ENCODE peak calls at places on chromosomes 5 and 9, in five cellular contexts. J, P, H, A and Y are unnamed samples.

GRCh38 chr5:138737494-138738265 is 15.5 kb upstream of the CTNNA1 start:
- DNase-seq in A (no peak), H (no peak), J (no peak), P (no peak), Y (no peak)

GRCh38 chr5:116557669-116558271 is 16.9 kb downstream of the SEMA6A start:
- DNase-seq in H (no peak), P (no peak), A (no peak), J (no peak), Y (no peak)

GRCh38 chr5:107779472-107779871 is 108.7 kb upstream of the EFNA5 start:
- DNase-seq in J (no peak), H (no peak), A (no peak), P (no peak), Y (no peak)

GRCh38 chr5:378976-379742 is 57.6 kb downstream of the AHRR start:
- DNase-seq in A (peak; percentile 40), J (no peak), H (no peak), P (no peak), Y (no peak)

GRCh38 chr9:89278997-89279739 is 31.8 kb upstream of the CKS2 start:
- DNase-seq in H (no peak), A (no peak), P (no peak), J (peak; percentile 23), Y (no peak)

GRCh38 chr9:23563497-23563896 is 262.5 kb downstream of the ELAVL2 start:
- DNase-seq in J (no peak), H (no peak), P (no peak), A (no peak), Y (no peak)

GRCh38 chr5:134851307-134851923 is 5.6 kb downstream of the C5orf24 start:
- DNase-seq in A (no peak), P (no peak), H (no peak), J (no peak), Y (no peak)

GRCh38 chr9:37421914-37422288 is 595 bp upstream of the GRHPR start:
- DNase-seq in A (no peak), J (no peak), H (peak; percentile 66), P (no peak), Y (peak; percentile 71)

GRCh38 chr5:65076251-65076869 is 307.6 kb downstream of the CWC27 start:
- DNase-seq in A (no peak), P (no peak), H (no peak), J (peak; percentile 75), Y (peak; percentile 65)

GRCh38 chr9:83132768-83133167 is 69.8 kb upstream of the RASEF start:
- DNase-seq in P (no peak), J (no peak), H (no peak), A (no peak), Y (no peak)

GRCh38 chr9:125683486-125683885 is 23.5 kb downstream of the MAPKAP1 start:
- DNase-seq in P (no peak), J (no peak), A (no peak), H (no peak), Y (no peak)

GRCh38 chr5:128613757-128614156 is 75.7 kb upstream of the FBN2 start:
- DNase-seq in P (no peak), A (no peak), H (no peak), J (no peak), Y (no peak)

GRCh38 chr9:4299006-4299795 is 667 bp downstream of the GLIS3 start:
- DNase-seq in P (peak; percentile 38), A (peak; percentile 78), J (peak; percentile 44), H (peak; percentile 65), Y (peak; percentile 66)

GRCh38 chr5:40776658-40776977 is 20.9 kb upstream of the TTC33 start:
- DNase-seq in P (no peak), A (no peak), J (no peak), H (no peak), Y (no peak)

GRCh38 chr5:41661221-41661620 is 150.8 kb upstream of the PLCXD3 start:
- DNase-seq in P (no peak), J (no peak), H (no peak), A (no peak), Y (no peak)

GRCh38 chr9:75601280-75601679 is 289.2 kb upstream of the PCSK5 start:
- DNase-seq in P (no peak), J (no peak), A (no peak), H (no peak), Y (no peak)

GRCh38 chr5:156934450-156935211 is 28.4 kb downstream of the TIMD4 start:
- DNase-seq in P (no peak), J (no peak), H (no peak), A (no peak), Y (no peak)

GRCh38 chr5:157026789-157027424 is 32.0 kb downstream of the HAVCR1 start:
- DNase-seq in H (no peak), A (no peak), P (no peak), J (no peak), Y (no peak)

GRCh38 chr5:53368516-53368915 is 111.9 kb upstream of the FST start:
- DNase-seq in J (no peak), A (no peak), P (no peak), H (no peak), Y (no peak)

GRCh38 chr5:76724871-76725270 is 8.9 kb downstream of the F2R start:
- DNase-seq in A (no peak), P (no peak), J (no peak), H (no peak), Y (no peak)

GRCh38 chr5:14721990-14722656 is 57.6 kb downstream of the OTULIN start:
- DNase-seq in P (no peak), J (no peak), A (no peak), H (no peak), Y (no peak)

GRCh38 chr5:17837757-17838156 is 203.5 kb downstream of the TAF11L14 start:
- DNase-seq in J (no peak), A (no peak), H (no peak), P (no peak), Y (no peak)

GRCh38 chr9:89463986-89464901 is 33.7 kb downstream of the SEMA4D start:
- DNase-seq in J (no peak), A (peak; percentile 55), P (no peak), H (no peak), Y (no peak)

GRCh38 chr5:159851053-159851452 is 65.2 kb upstream of the ADRA1B start:
- DNase-seq in P (no peak), A (no peak), H (no peak), J (no peak), Y (no peak)

GRCh38 chr5:179345179-179345428 is 157 bp downstream of the ADAMTS2 start:
- DNase-seq in J (no peak), H (no peak), A (no peak), P (no peak), Y (no peak)

GRCh38 chr5:139417214-139417613 is 13.3 kb upstream of the SPATA24 start:
- DNase-seq in J (peak; percentile 59), H (peak; percentile 60), A (no peak), P (no peak), Y (no peak)

GRCh38 chr5:72453260-72453775 is 53.9 kb downstream of the ZNF366 start:
- DNase-seq in A (no peak), J (no peak), H (no peak), P (no peak), Y (no peak)

GRCh38 chr9:124857533-124858162 is 4.1 kb downstream of the RPL35 start:
- DNase-seq in H (no peak), A (no peak), J (no peak), P (no peak), Y (no peak)

GRCh38 chr5:72268753-72269410 is 51.2 kb downstream of the MRPS27 start:
- DNase-seq in A (no peak), H (no peak), J (peak; percentile 46), P (no peak), Y (no peak)

GRCh38 chr9:136093331-136093986 is 1.6 kb downstream of the NACC2 start:
- DNase-seq in J (no peak), H (peak; percentile 81), A (no peak), P (peak; percentile 52), Y (no peak)
- H3K4me1 ChIP-seq in J (no peaks in the 10 kb centered on the region), H (peaks cover 56% of the 10 kb centered on the region), A (peaks cover 60% of the 10 kb centered on the region), P (peaks cover 11% of the 10 kb centered on the region), Y (peaks cover 68% of the 10 kb centered on the region)

GRCh38 chr9:6212722-6213375 is 2.8 kb upstream of the IL33 start:
- DNase-seq in J (no peak), P (no peak), H (no peak), A (no peak), Y (no peak)

GRCh38 chr9:6215562-6215961 is at the start of gene IL33:
- DNase-seq in A (no peak), J (peak; percentile 71), P (no peak), H (no peak), Y (no peak)

GRCh38 chr9:6214451-6214850 is 1.2 kb upstream of the IL33 start:
- DNase-seq in J (no peak), P (no peak), A (no peak), H (no peak), Y (no peak)

GRCh38 chr9:6214903-6215302 is 704 bp upstream of the IL33 start:
- DNase-seq in J (no peak), P (no peak), H (no peak), A (no peak), Y (no peak)

GRCh38 chr9:6209966-6210365 is 5.6 kb upstream of the IL33 start:
- DNase-seq in A (no peak), P (no peak), J (no peak), H (no peak), Y (no peak)
- H3K9me3 ChIP-seq in A (peaks cover 17% of the 10 kb centered on the region), P (no peaks in the 10 kb centered on the region), J (no peaks in the 10 kb centered on the region), H (peaks cover 29% of the 10 kb centered on the region), Y (peaks cover 31% of the 10 kb centered on the region)

DNA sequence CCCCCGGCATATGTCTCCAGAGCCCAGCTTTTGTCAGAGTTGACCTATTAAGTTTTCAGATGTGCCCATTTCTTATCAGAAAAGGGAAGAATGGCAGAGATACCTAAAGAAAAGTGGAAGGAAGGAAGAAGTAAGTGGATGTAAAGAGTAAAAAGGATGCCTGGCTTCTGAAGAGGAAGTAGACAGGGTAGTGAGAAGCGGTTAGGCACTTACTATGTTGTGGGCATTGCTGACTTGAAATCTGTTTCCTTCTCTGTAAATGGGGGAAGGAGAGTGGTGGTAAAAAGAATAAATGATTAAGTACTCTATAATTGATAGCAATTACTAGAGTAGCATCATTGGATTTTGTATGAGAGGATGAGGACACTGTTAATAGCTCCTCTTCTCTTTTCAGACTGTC is 9.9 kb downstream of the ANP32B start:
- DNase-seq in H (no peak), J (no peak), P (no peak), A (no peak), Y (no peak)
- H3K4me1 ChIP-seq in H (peaks cover 59% of the 10 kb centered on the region), J (no peaks in the 10 kb centered on the region), P (peaks cover 3% of the 10 kb centered on the region), A (peaks cover 35% of the 10 kb centered on the region), Y (peaks cover 48% of the 10 kb centered on the region)

DNA sequence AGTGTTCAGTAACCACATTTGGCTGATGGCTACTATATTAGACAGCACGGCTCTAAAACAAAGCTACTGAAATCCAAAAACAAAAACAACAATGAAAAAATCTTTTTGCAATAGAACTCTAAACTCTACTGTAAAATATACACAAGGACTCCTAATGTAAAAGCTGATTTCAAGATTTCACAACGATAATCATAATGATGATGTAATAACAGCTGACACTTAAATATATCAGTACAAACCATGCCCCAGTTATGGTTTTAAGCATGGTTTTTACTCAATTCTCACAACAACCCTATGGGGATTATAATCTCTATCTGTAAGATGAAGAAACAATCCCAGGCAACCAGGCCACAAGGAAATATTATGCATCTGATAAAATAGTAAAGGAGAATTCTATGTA is 3.3 kb downstream of the ZNF300 start:
- DNase-seq in J (no peak), H (no peak), P (no peak), A (no peak), Y (no peak)
- H3K9me3 ChIP-seq in J (peaks cover 7% of the 10 kb centered on the region), H (peaks cover 69% of the 10 kb centered on the region), P (peaks cover 2% of the 10 kb centered on the region), A (peaks cover 52% of the 10 kb centered on the region), Y (peaks cover 81% of the 10 kb centered on the region)

GRCh38 chr5:180583738-180584137 is 7.6 kb downstream of the SCGB3A1 start:
- DNase-seq in J (no peak), P (no peak), A (no peak), H (no peak), Y (no peak)
- H3K4me1 ChIP-seq in J (no peaks in the 10 kb centered on the region), P (no peaks in the 10 kb centered on the region), A (no peaks in the 10 kb centered on the region), H (no peaks in the 10 kb centered on the region), Y (no peaks in the 10 kb centered on the region)